ENCODE peak calls at places on chromosome 22, in six cellular contexts. D, E, W, G, Z and V are unnamed samples.

GRCh38 chr22:26700462-26700861 is 43.1 kb downstream of the MIAT start:
- DNase-seq in D (no peak), E (no peak), W (no peak), G (no peak), Z (no peak), V (no peak)

GRCh38 chr22:37472418-37473006 is 13.7 kb downstream of the MFNG start:
- DNase-seq in D (no peak), E (peak), W (no peak), G (peak), Z (peak), V (no peak)

GRCh38 chr22:45218974-45219373 is 21.7 kb downstream of the KIAA0930 start:
- DNase-seq in D (no peak), E (no peak), W (peak), G (no peak), Z (peak), V (no peak)

GRCh38 chr22:19527321-19527721 is 3.1 kb upstream of the CLDN5 start:
- DNase-seq in D (no peak), E (no peak), W (no peak), G (peak), Z (no peak), V (no peak)

GRCh38 chr22:31344369-31345330 is 1.5 kb downstream of the PATZ1 start:
- DNase-seq in D (no peak), E (no peak), W (no peak), G (peak), Z (peak), V (no peak)

GRCh38 chr22:29212738-29213137 is 7.0 kb downstream of the EMID1 start:
- DNase-seq in D (no peak), E (no peak), W (no peak), G (no peak), Z (no peak), V (no peak)

GRCh38 chr22:42190274-42190673 is 59.7 kb upstream of the CYP2D6 start:
- DNase-seq in D (no peak), E (no peak), W (no peak), G (no peak), Z (no peak), V (no peak)

GRCh38 chr22:46355369-46355995 is 20.0 kb downstream of the TRMU start:
- DNase-seq in D (no peak), E (peak), W (peak), G (peak), Z (peak), V (no peak)

GRCh38 chr22:22554324-22555284 is 4.5 kb downstream of the PRAME start:
- DNase-seq in D (no peak), E (no peak), W (no peak), G (peak), Z (no peak), V (no peak)

GRCh38 chr22:17842386-17842785 is 68.1 kb upstream of the BID start:
- DNase-seq in D (no peak), E (no peak), W (no peak), G (peak), Z (peak), V (no peak)

GRCh38 chr22:43951391-43951790 is 3.9 kb upstream of the SAMM50 start:
- DNase-seq in D (no peak), E (no peak), W (no peak), G (no peak), Z (no peak), V (no peak)

GRCh38 chr22:19518568-19519030 is 5.6 kb downstream of the CLDN5 start:
- DNase-seq in D (no peak), E (no peak), W (no peak), G (no peak), Z (no peak), V (no peak)

GRCh38 chr22:38468761-38469305 is 937 bp downstream of the KDELR3 start:
- DNase-seq in D (no peak), E (no peak), W (no peak), G (no peak), Z (no peak), V (no peak)

GRCh38 chr22:23220485-23221350 is 40.4 kb downstream of the BCR start:
- DNase-seq in D (no peak), E (no peak), W (no peak), G (peak), Z (peak), V (no peak)

GRCh38 chr22:42990131-42990838 is 24.7 kb downstream of the PACSIN2 start:
- DNase-seq in D (no peak), E (no peak), W (no peak), G (peak), Z (no peak), V (no peak)

GRCh38 chr22:19936513-19936912 is 5.1 kb upstream of the COMT start:
- DNase-seq in D (no peak), E (no peak), W (no peak), G (no peak), Z (no peak), V (no peak)

GRCh38 chr22:19066531-19067271 is 55.5 kb downstream of the DGCR2 start:
- DNase-seq in D (no peak), E (no peak), W (no peak), G (peak), Z (no peak), V (no peak)

GRCh38 chr22:36454916-36455570 is 26.4 kb downstream of the TXN2 start:
- DNase-seq in D (peak), E (peak), W (peak), G (peak), Z (peak), V (peak)

GRCh38 chr22:47129902-47130301 is 367.5 kb downstream of the TBC1D22A start:
- DNase-seq in D (no peak), E (no peak), W (no peak), G (no peak), Z (peak), V (no peak)

GRCh38 chr22:49992921-49993648 is 19.5 kb downstream of the IL17REL start:
- DNase-seq in D (no peak), E (peak), W (peak), G (peak), Z (peak), V (peak)

GRCh38 chr22:41367039-41367679 is 14.6 kb upstream of the TEF start:
- DNase-seq in D (peak), E (peak), W (peak), G (peak), Z (peak), V (peak)

GRCh38 chr22:39897841-39898240 is 3.0 kb upstream of the GRAP2 start:
- DNase-seq in D (no peak), E (no peak), W (no peak), G (no peak), Z (no peak), V (no peak)